ENCODE peak calls at places on chromosomes 12 and 14, in six cellular contexts. S is fibroblast of lung, N is left ventricle myocardium inferior, O is nephron progenitor cell, H is left lung, T is AG09309. U is an unnamed sample.

GRCh38 chr12:2295941-2296461 is 243.2 kb downstream of the CACNA1C start:
- DNase-seq in S (peak; percentile 81), N (no peak), O (no peak), H (no peak), T (peak; percentile 65), U (no peak)

GRCh38 chr12:50627491-50627890 is 122.7 kb downstream of the DIP2B start:
- DNase-seq in S (no peak), N (no peak), O (no peak), H (no peak), T (no peak), U (no peak)

GRCh38 chr12:31298510-31298904 is 27.4 kb downstream of the SINHCAF start:
- DNase-seq in S (no peak), N (no peak), O (no peak), H (no peak), T (no peak), U (no peak)

GRCh38 chr14:95200404-95200803 is 43.1 kb upstream of the DICER1 start:
- DNase-seq in S (no peak), N (no peak), O (no peak), H (peak; percentile 79), T (no peak), U (no peak)

GRCh38 chr14:95265106-95266094 is 54.3 kb downstream of the CLMN start:
- DNase-seq in S (peak; percentile 99), N (no peak), O (no peak), H (no peak), T (peak; percentile 23), U (no peak)

GRCh38 chr12:128266559-128267245 is at the start of gene TMEM132C:
- DNase-seq in S (no peak), N (no peak), O (peak; percentile 69), H (no peak), T (no peak), U (peak; percentile 47)

GRCh38 chr14:68781161-68782021 is 11.5 kb downstream of the ZFP36L1 start:
- DNase-seq in S (no peak), N (no peak), O (no peak), H (no peak), T (no peak), U (no peak)

GRCh38 chr14:92848941-92849340 is 54.8 kb downstream of the GOLGA5 start:
- DNase-seq in S (no peak), N (no peak), O (no peak), H (no peak), T (no peak), U (no peak)

GRCh38 chr12:46442239-46442638 is 69.7 kb upstream of the SLC38A2 start:
- DNase-seq in S (peak; percentile 68), N (no peak), O (no peak), H (no peak), T (no peak), U (no peak)

GRCh38 chr12:102548543-102548942 is 68.2 kb upstream of the IGF1 start:
- DNase-seq in S (no peak), N (peak; percentile 22), O (no peak), H (no peak), T (no peak), U (no peak)

GRCh38 chr12:1587927-1588573 is 6.3 kb downstream of the FBXL14 start:
- DNase-seq in S (no peak), N (no peak), O (no peak), H (no peak), T (no peak), U (no peak)

GRCh38 chr14:24978862-24979724 is 70.9 kb downstream of the STXBP6 start:
- DNase-seq in S (peak; percentile 68), N (no peak), O (no peak), H (no peak), T (no peak), U (no peak)

GRCh38 chr14:24114536-24115450 is at the start of the genes DCAF11 and NRL:
- DNase-seq in S (peak; percentile 100), N (peak; percentile 98), O (peak; percentile 98), H (peak; percentile 99), T (peak; percentile 99), U (peak; percentile 99)

GRCh38 chr14:100585448-100586152 is 1.6 kb downstream of the BEGAIN start:
- DNase-seq in S (no peak), N (peak; percentile 6), O (peak; percentile 1), H (no peak), T (no peak), U (no peak)

GRCh38 chr12:104669851-104670337 is 213.1 kb downstream of the CHST11 start:
- DNase-seq in S (peak; percentile 66), N (peak; percentile 59), O (no peak), H (peak; percentile 64), T (no peak), U (no peak)

GRCh38 chr12:113184098-113184899 is 979 bp downstream of the DDX54 start:
- DNase-seq in S (no peak), N (no peak), O (no peak), H (no peak), T (no peak), U (no peak)

GRCh38 chr12:53174881-53175491 is 5.5 kb upstream of the ZNF740 start:
- DNase-seq in S (peak; percentile 17), N (no peak), O (no peak), H (no peak), T (no peak), U (no peak)

GRCh38 chr12:101828463-101829196 is 2.1 kb downstream of the GNPTAB start:
- DNase-seq in S (no peak), N (no peak), O (no peak), H (no peak), T (no peak), U (no peak)

GRCh38 chr14:89658977-89659670 is 242.1 kb upstream of the FOXN3 start:
- DNase-seq in S (no peak), N (no peak), O (no peak), H (no peak), T (no peak), U (no peak)

GRCh38 chr14:35534884-35535793 is 1.2 kb downstream of the INSM2 start:
- DNase-seq in S (peak; percentile 61), N (peak; percentile 60), O (peak; percentile 91), H (peak; percentile 62), T (no peak), U (peak; percentile 92)

GRCh38 chr14:35535794-35536112 is 1.8 kb downstream of the INSM2 start:
- DNase-seq in S (no peak), N (no peak), O (no peak), H (no peak), T (no peak), U (no peak)

GRCh38 chr14:35532783-35533356 is 1.1 kb upstream of the INSM2 start:
- DNase-seq in S (no peak), N (no peak), O (no peak), H (no peak), T (no peak), U (no peak)

GRCh38 chr14:35533357-35534129 is 421 bp upstream of the INSM2 start:
- DNase-seq in S (peak; percentile 45), N (peak; percentile 49), O (peak; percentile 98), H (peak; percentile 60), T (no peak), U (no peak)

GRCh38 chr14:35534130-35534883 is at the start of gene INSM2:
- DNase-seq in S (no peak), N (no peak), O (peak; percentile 24), H (no peak), T (no peak), U (no peak)
- TF ChIP-seq CTCF in S (peak; percentile 10), N (no peak), O (no peak), H (no peak), T (peak; percentile 18), U (no peak)

GRCh38 chr14:66395300-66395699 is 90.9 kb upstream of the CCDC196 start:
- DNase-seq in S (no peak), N (no peak), O (no peak), H (no peak), T (no peak), U (no peak)
- TF ChIP-seq CTCF in S (no peak), N (no peak), O (no peak), H (no peak), T (no peak), U (no peak)

GRCh38 chr12:130013771-130014484 is 110.1 kb upstream of the TMEM132D start:
- DNase-seq in S (peak; percentile 16), N (peak; percentile 22), O (peak; percentile 89), H (no peak), T (no peak), U (peak; percentile 83)
- TF ChIP-seq CTCF in S (peak; percentile 51), N (peak; percentile 60), O (peak; percentile 78), H (peak; percentile 52), T (peak; percentile 65), U (peak; percentile 78)

GRCh38 chr12:100346660-100347059 is 10.2 kb upstream of the SLC17A8 start:
- DNase-seq in S (peak; percentile 42), N (no peak), O (no peak), H (no peak), T (no peak), U (no peak)

GRCh38 chr12:100345020-100345767 is 11.7 kb upstream of the SLC17A8 start:
- DNase-seq in S (no peak), N (no peak), O (no peak), H (no peak), T (no peak), U (no peak)

GRCh38 chr12:100348657-100349454 is 8.0 kb upstream of the SLC17A8 start:
- DNase-seq in S (peak; percentile 21), N (no peak), O (no peak), H (no peak), T (no peak), U (no peak)
- TF ChIP-seq CTCF in S (peak; percentile 18), N (peak; percentile 54), O (peak; percentile 37), H (no peak), T (peak; percentile 37), U (peak; percentile 18)

GRCh38 chr12:29317556-29318363 is 63.2 kb downstream of the ERGIC2 start:
- DNase-seq in S (peak; percentile 40), N (peak; percentile 38), O (peak; percentile 9), H (no peak), T (no peak), U (no peak)
- TF ChIP-seq CTCF in S (peak; percentile 62), N (peak; percentile 85), O (peak; percentile 53), H (peak; percentile 55), T (peak; percentile 54), U (no peak)

U was measured in mesothelial cell of epicardium.